ENCODE peak calls at places on chromosomes 16 and 17, in eight cellular contexts. One of them, this sample, is unnamed.

GRCh38 chr16:68022278-68022727 is 729 bp downstream of the DDX28 start:
- DNase-seq in right atrium auricular region: no peak
- DNase-seq in CD4-positive, CD25-positive, alpha-beta regulatory T cell: no peak
- DNase-seq in EL: no peak
- DNase-seq in central memory CD4-positive, alpha-beta T cell: no peak
- DNase-seq in T-helper 1 cell: no peak
- DNase-seq in thoracic aorta: no peak
- DNase-seq in activated naive CD4-positive, alpha-beta T cell treated with Interleukin-2 at 50 U/mL for 16 hours: no peak
- DNase-seq in this sample: no peak

GRCh38 chr16:67969286-67970039 is 1.0 kb upstream of the SLC12A4 start:
- DNase-seq in central memory CD4-positive, alpha-beta T cell: peak; percentile 25
- DNase-seq in T-helper 1 cell: no peak
- DNase-seq in thoracic aorta: no peak
- DNase-seq in right atrium auricular region: no peak
- DNase-seq in EL: no peak
- DNase-seq in activated naive CD4-positive, alpha-beta T cell treated with Interleukin-2 at 50 U/mL for 16 hours: no peak
- DNase-seq in CD4-positive, CD25-positive, alpha-beta regulatory T cell: peak; percentile 27
- DNase-seq in this sample: no peak

GRCh38 chr17:48645639-48646182 is 19.6 kb upstream of the HOXB9 start:
- DNase-seq in thoracic aorta: no peak
- DNase-seq in right atrium auricular region: no peak
- DNase-seq in EL: no peak
- DNase-seq in CD4-positive, CD25-positive, alpha-beta regulatory T cell: no peak
- DNase-seq in central memory CD4-positive, alpha-beta T cell: no peak
- DNase-seq in T-helper 1 cell: no peak
- DNase-seq in activated naive CD4-positive, alpha-beta T cell treated with Interleukin-2 at 50 U/mL for 16 hours: no peak
- DNase-seq in this sample: no peak

GRCh38 chr16:2691491-2692248 is 9.3 kb downstream of the KCTD5 start:
- DNase-seq in EL: no peak
- DNase-seq in right atrium auricular region: no peak
- DNase-seq in CD4-positive, CD25-positive, alpha-beta regulatory T cell: no peak
- DNase-seq in thoracic aorta: no peak
- DNase-seq in activated naive CD4-positive, alpha-beta T cell treated with Interleukin-2 at 50 U/mL for 16 hours: no peak
- DNase-seq in T-helper 1 cell: no peak
- DNase-seq in central memory CD4-positive, alpha-beta T cell: no peak
- DNase-seq in this sample: no peak

GRCh38 chr16:19168173-19169080 is at the start of gene SYT17:
- DNase-seq in thoracic aorta: no peak
- DNase-seq in EL: no peak
- DNase-seq in T-helper 1 cell: no peak
- DNase-seq in CD4-positive, CD25-positive, alpha-beta regulatory T cell: no peak
- DNase-seq in activated naive CD4-positive, alpha-beta T cell treated with Interleukin-2 at 50 U/mL for 16 hours: no peak
- DNase-seq in central memory CD4-positive, alpha-beta T cell: no peak
- DNase-seq in right atrium auricular region: no peak
- DNase-seq in this sample: no peak

GRCh38 chr17:2883544-2884203 is 87.4 kb downstream of the RAP1GAP2 start:
- DNase-seq in central memory CD4-positive, alpha-beta T cell: no peak
- DNase-seq in activated naive CD4-positive, alpha-beta T cell treated with Interleukin-2 at 50 U/mL for 16 hours: no peak
- DNase-seq in T-helper 1 cell: no peak
- DNase-seq in EL: peak; percentile 51
- DNase-seq in thoracic aorta: no peak
- DNase-seq in right atrium auricular region: no peak
- DNase-seq in CD4-positive, CD25-positive, alpha-beta regulatory T cell: no peak
- DNase-seq in this sample: no peak

GRCh38 chr17:27354051-27354490 is 60.2 kb downstream of the WSB1 start:
- DNase-seq in right atrium auricular region: no peak
- DNase-seq in CD4-positive, CD25-positive, alpha-beta regulatory T cell: no peak
- DNase-seq in T-helper 1 cell: no peak
- DNase-seq in central memory CD4-positive, alpha-beta T cell: no peak
- DNase-seq in thoracic aorta: no peak
- DNase-seq in activated naive CD4-positive, alpha-beta T cell treated with Interleukin-2 at 50 U/mL for 16 hours: no peak
- DNase-seq in EL: no peak
- DNase-seq in this sample: no peak

GRCh38 chr17:61406871-61407210 is 7.2 kb downstream of the TBX2 start:
- DNase-seq in right atrium auricular region: no peak
- DNase-seq in activated naive CD4-positive, alpha-beta T cell treated with Interleukin-2 at 50 U/mL for 16 hours: no peak
- DNase-seq in EL: no peak
- DNase-seq in T-helper 1 cell: no peak
- DNase-seq in CD4-positive, CD25-positive, alpha-beta regulatory T cell: no peak
- DNase-seq in central memory CD4-positive, alpha-beta T cell: no peak
- DNase-seq in thoracic aorta: no peak
- DNase-seq in this sample: no peak

GRCh38 chr17:40490289-40490853 is 11.1 kb downstream of the TNS4 start:
- DNase-seq in CD4-positive, CD25-positive, alpha-beta regulatory T cell: no peak
- DNase-seq in activated naive CD4-positive, alpha-beta T cell treated with Interleukin-2 at 50 U/mL for 16 hours: no peak
- DNase-seq in thoracic aorta: no peak
- DNase-seq in T-helper 1 cell: no peak
- DNase-seq in EL: peak; percentile 52
- DNase-seq in central memory CD4-positive, alpha-beta T cell: no peak
- DNase-seq in right atrium auricular region: peak; percentile 82
- DNase-seq in this sample: no peak

This sample was measured in SW 1271.